ENCODE peak calls at places on chromosome 21, in ten cellular contexts. One of them, this sample, is unnamed.
A peak's percentile ranks its signal among the peaks of the same experiment; 100 is the strongest.

GRCh38 chr21:37800122-37800455 is 116.2 kb downstream of the KCNJ6 start:
- DNase-seq in type B pancreatic cell: no peak
- DNase-seq in stimulated activated CD8-positive, alpha-beta memory T cell treated with anti-CD3 and anti-CD28 coated beads, Interleukin-4, amount 100 ng/mL, for 24 hours: no peak
- DNase-seq in NCI-H510A treated with DMSO at 0.1 percent for 48 hours: no peak
- DNase-seq in SK-MEL-5: no peak
- DNase-seq in activated T-helper 1 cell treated with Interleukin-2 at 50 U/mL for 16 hours: no peak
- DNase-seq in GM12865: no peak
- DNase-seq in myocyte: peak; percentile 31
- DNase-seq in stimulated activated CD4-positive, alpha-beta T cell treated with anti-CD3 and anti-CD28 coated beads, Interleukin-4, amount 100 ng/mL, for 48 hours: no peak
- DNase-seq in NCI-H345: no peak
- DNase-seq in this sample: no peak

GRCh38 chr21:44421901-44422840 is 33.1 kb upstream of the LRRC3 start:
- DNase-seq in type B pancreatic cell: peak; percentile 63
- DNase-seq in stimulated activated CD8-positive, alpha-beta memory T cell treated with anti-CD3 and anti-CD28 coated beads, Interleukin-4, amount 100 ng/mL, for 24 hours: no peak
- DNase-seq in NCI-H510A treated with DMSO at 0.1 percent for 48 hours: no peak
- DNase-seq in SK-MEL-5: no peak
- DNase-seq in activated T-helper 1 cell treated with Interleukin-2 at 50 U/mL for 16 hours: no peak
- DNase-seq in GM12865: no peak
- DNase-seq in myocyte: no peak
- DNase-seq in stimulated activated CD4-positive, alpha-beta T cell treated with anti-CD3 and anti-CD28 coated beads, Interleukin-4, amount 100 ng/mL, for 48 hours: no peak
- DNase-seq in NCI-H345: no peak
- DNase-seq in this sample: no peak

GRCh38 chr21:46633561-46633960 is 1.9 kb upstream of the PRMT2 start:
- DNase-seq in type B pancreatic cell: no peak
- DNase-seq in stimulated activated CD8-positive, alpha-beta memory T cell treated with anti-CD3 and anti-CD28 coated beads, Interleukin-4, amount 100 ng/mL, for 24 hours: no peak
- DNase-seq in NCI-H510A treated with DMSO at 0.1 percent for 48 hours: no peak
- DNase-seq in SK-MEL-5: no peak
- DNase-seq in activated T-helper 1 cell treated with Interleukin-2 at 50 U/mL for 16 hours: no peak
- DNase-seq in GM12865: no peak
- DNase-seq in myocyte: no peak
- DNase-seq in stimulated activated CD4-positive, alpha-beta T cell treated with anti-CD3 and anti-CD28 coated beads, Interleukin-4, amount 100 ng/mL, for 48 hours: no peak
- DNase-seq in NCI-H345: no peak
- DNase-seq in this sample: no peak

GRCh38 chr21:46325073-46325912 is 1.3 kb downstream of the PCNT start:
- DNase-seq in type B pancreatic cell: peak; percentile 74
- DNase-seq in stimulated activated CD8-positive, alpha-beta memory T cell treated with anti-CD3 and anti-CD28 coated beads, Interleukin-4, amount 100 ng/mL, for 24 hours: peak; percentile 15
- DNase-seq in NCI-H510A treated with DMSO at 0.1 percent for 48 hours: peak; percentile 45
- DNase-seq in SK-MEL-5: peak; percentile 49
- DNase-seq in activated T-helper 1 cell treated with Interleukin-2 at 50 U/mL for 16 hours: peak; percentile 12
- DNase-seq in GM12865: peak; percentile 64
- DNase-seq in myocyte: peak; percentile 49
- DNase-seq in stimulated activated CD4-positive, alpha-beta T cell treated with anti-CD3 and anti-CD28 coated beads, Interleukin-4, amount 100 ng/mL, for 48 hours: peak; percentile 28
- DNase-seq in NCI-H345: peak; percentile 64
- DNase-seq in this sample: peak; percentile 48

GRCh38 chr21:36320421-36321324 is 676 bp downstream of the MORC3 start:
- DNase-seq in type B pancreatic cell: peak; percentile 82
- DNase-seq in stimulated activated CD8-positive, alpha-beta memory T cell treated with anti-CD3 and anti-CD28 coated beads, Interleukin-4, amount 100 ng/mL, for 24 hours: no peak
- DNase-seq in NCI-H510A treated with DMSO at 0.1 percent for 48 hours: peak; percentile 43
- DNase-seq in SK-MEL-5: peak; percentile 59
- DNase-seq in activated T-helper 1 cell treated with Interleukin-2 at 50 U/mL for 16 hours: no peak
- DNase-seq in GM12865: peak; percentile 83
- DNase-seq in myocyte: peak; percentile 89
- DNase-seq in stimulated activated CD4-positive, alpha-beta T cell treated with anti-CD3 and anti-CD28 coated beads, Interleukin-4, amount 100 ng/mL, for 48 hours: peak; percentile 67
- DNase-seq in NCI-H345: peak; percentile 77
- DNase-seq in this sample: peak; percentile 41

GRCh38 chr21:33362044-33362555 is 37.3 kb downstream of the IFNAR1 start:
- DNase-seq in type B pancreatic cell: peak; percentile 36
- DNase-seq in stimulated activated CD8-positive, alpha-beta memory T cell treated with anti-CD3 and anti-CD28 coated beads, Interleukin-4, amount 100 ng/mL, for 24 hours: peak; percentile 12
- DNase-seq in NCI-H510A treated with DMSO at 0.1 percent for 48 hours: peak; percentile 48
- DNase-seq in SK-MEL-5: no peak
- DNase-seq in activated T-helper 1 cell treated with Interleukin-2 at 50 U/mL for 16 hours: peak; percentile 52
- DNase-seq in GM12865: peak; percentile 90
- DNase-seq in myocyte: no peak
- DNase-seq in stimulated activated CD4-positive, alpha-beta T cell treated with anti-CD3 and anti-CD28 coated beads, Interleukin-4, amount 100 ng/mL, for 48 hours: no peak
- DNase-seq in NCI-H345: peak; percentile 18
- DNase-seq in this sample: no peak

GRCh38 chr21:41958886-41959563 is 5.2 kb upstream of the C2CD2 start:
- DNase-seq in type B pancreatic cell: no peak
- DNase-seq in stimulated activated CD8-positive, alpha-beta memory T cell treated with anti-CD3 and anti-CD28 coated beads, Interleukin-4, amount 100 ng/mL, for 24 hours: no peak
- DNase-seq in NCI-H510A treated with DMSO at 0.1 percent for 48 hours: no peak
- DNase-seq in SK-MEL-5: no peak
- DNase-seq in activated T-helper 1 cell treated with Interleukin-2 at 50 U/mL for 16 hours: no peak
- DNase-seq in GM12865: no peak
- DNase-seq in myocyte: peak; percentile 83
- DNase-seq in stimulated activated CD4-positive, alpha-beta T cell treated with anti-CD3 and anti-CD28 coated beads, Interleukin-4, amount 100 ng/mL, for 48 hours: no peak
- DNase-seq in NCI-H345: no peak
- DNase-seq in this sample: no peak

GRCh38 chr21:28669331-28669730 is 323.3 kb downstream of the LTN1 start:
- DNase-seq in type B pancreatic cell: no peak
- DNase-seq in stimulated activated CD8-positive, alpha-beta memory T cell treated with anti-CD3 and anti-CD28 coated beads, Interleukin-4, amount 100 ng/mL, for 24 hours: no peak
- DNase-seq in NCI-H510A treated with DMSO at 0.1 percent for 48 hours: no peak
- DNase-seq in SK-MEL-5: no peak
- DNase-seq in activated T-helper 1 cell treated with Interleukin-2 at 50 U/mL for 16 hours: no peak
- DNase-seq in GM12865: no peak
- DNase-seq in myocyte: no peak
- DNase-seq in stimulated activated CD4-positive, alpha-beta T cell treated with anti-CD3 and anti-CD28 coated beads, Interleukin-4, amount 100 ng/mL, for 48 hours: no peak
- DNase-seq in NCI-H345: no peak
- DNase-seq in this sample: no peak

GRCh38 chr21:43354666-43355065 is 72.3 kb downstream of the SIK1 start:
- DNase-seq in type B pancreatic cell: no peak
- DNase-seq in stimulated activated CD8-positive, alpha-beta memory T cell treated with anti-CD3 and anti-CD28 coated beads, Interleukin-4, amount 100 ng/mL, for 24 hours: no peak
- DNase-seq in NCI-H510A treated with DMSO at 0.1 percent for 48 hours: no peak
- DNase-seq in SK-MEL-5: no peak
- DNase-seq in activated T-helper 1 cell treated with Interleukin-2 at 50 U/mL for 16 hours: no peak
- DNase-seq in GM12865: peak; percentile 58
- DNase-seq in myocyte: no peak
- DNase-seq in stimulated activated CD4-positive, alpha-beta T cell treated with anti-CD3 and anti-CD28 coated beads, Interleukin-4, amount 100 ng/mL, for 48 hours: no peak
- DNase-seq in NCI-H345: no peak
- DNase-seq in this sample: no peak

GRCh38 chr21:25967566-25968438 is 202.8 kb downstream of the APP start:
- DNase-seq in type B pancreatic cell: no peak
- DNase-seq in stimulated activated CD8-positive, alpha-beta memory T cell treated with anti-CD3 and anti-CD28 coated beads, Interleukin-4, amount 100 ng/mL, for 24 hours: no peak
- DNase-seq in NCI-H510A treated with DMSO at 0.1 percent for 48 hours: no peak
- DNase-seq in SK-MEL-5: no peak
- DNase-seq in activated T-helper 1 cell treated with Interleukin-2 at 50 U/mL for 16 hours: no peak
- DNase-seq in GM12865: peak; percentile 81
- DNase-seq in myocyte: no peak
- DNase-seq in stimulated activated CD4-positive, alpha-beta T cell treated with anti-CD3 and anti-CD28 coated beads, Interleukin-4, amount 100 ng/mL, for 48 hours: no peak
- DNase-seq in NCI-H345: no peak
- DNase-seq in this sample: no peak

GRCh38 chr21:38599381-38599975 is 101.2 kb upstream of the ERG start:
- DNase-seq in type B pancreatic cell: no peak
- DNase-seq in stimulated activated CD8-positive, alpha-beta memory T cell treated with anti-CD3 and anti-CD28 coated beads, Interleukin-4, amount 100 ng/mL, for 24 hours: no peak
- DNase-seq in NCI-H510A treated with DMSO at 0.1 percent for 48 hours: no peak
- DNase-seq in SK-MEL-5: no peak
- DNase-seq in activated T-helper 1 cell treated with Interleukin-2 at 50 U/mL for 16 hours: no peak
- DNase-seq in GM12865: no peak
- DNase-seq in myocyte: no peak
- DNase-seq in stimulated activated CD4-positive, alpha-beta T cell treated with anti-CD3 and anti-CD28 coated beads, Interleukin-4, amount 100 ng/mL, for 48 hours: no peak
- DNase-seq in NCI-H345: no peak
- DNase-seq in this sample: no peak

GRCh38 chr21:38938343-38938742 is 132.6 kb downstream of the ETS2 start:
- DNase-seq in type B pancreatic cell: no peak
- DNase-seq in stimulated activated CD8-positive, alpha-beta memory T cell treated with anti-CD3 and anti-CD28 coated beads, Interleukin-4, amount 100 ng/mL, for 24 hours: peak; percentile 11
- DNase-seq in NCI-H510A treated with DMSO at 0.1 percent for 48 hours: peak; percentile 90
- DNase-seq in SK-MEL-5: no peak
- DNase-seq in activated T-helper 1 cell treated with Interleukin-2 at 50 U/mL for 16 hours: no peak
- DNase-seq in GM12865: peak; percentile 8
- DNase-seq in myocyte: no peak
- DNase-seq in stimulated activated CD4-positive, alpha-beta T cell treated with anti-CD3 and anti-CD28 coated beads, Interleukin-4, amount 100 ng/mL, for 48 hours: no peak
- DNase-seq in NCI-H345: peak; percentile 56
- DNase-seq in this sample: peak; percentile 57

GRCh38 chr21:42414928-42415769 is 11.4 kb downstream of the UBASH3A start:
- DNase-seq in type B pancreatic cell: no peak
- DNase-seq in stimulated activated CD8-positive, alpha-beta memory T cell treated with anti-CD3 and anti-CD28 coated beads, Interleukin-4, amount 100 ng/mL, for 24 hours: peak; percentile 85
- DNase-seq in NCI-H510A treated with DMSO at 0.1 percent for 48 hours: no peak
- DNase-seq in SK-MEL-5: no peak
- DNase-seq in activated T-helper 1 cell treated with Interleukin-2 at 50 U/mL for 16 hours: peak; percentile 74
- DNase-seq in GM12865: peak; percentile 94
- DNase-seq in myocyte: no peak
- DNase-seq in stimulated activated CD4-positive, alpha-beta T cell treated with anti-CD3 and anti-CD28 coated beads, Interleukin-4, amount 100 ng/mL, for 48 hours: peak; percentile 94
- DNase-seq in NCI-H345: no peak
- DNase-seq in this sample: no peak

GRCh38 chr21:45253180-45253579 is 34.5 kb downstream of the POFUT2 start:
- DNase-seq in type B pancreatic cell: no peak
- DNase-seq in stimulated activated CD8-positive, alpha-beta memory T cell treated with anti-CD3 and anti-CD28 coated beads, Interleukin-4, amount 100 ng/mL, for 24 hours: no peak
- DNase-seq in NCI-H510A treated with DMSO at 0.1 percent for 48 hours: no peak
- DNase-seq in SK-MEL-5: no peak
- DNase-seq in activated T-helper 1 cell treated with Interleukin-2 at 50 U/mL for 16 hours: no peak
- DNase-seq in GM12865: no peak
- DNase-seq in myocyte: peak; percentile 70
- DNase-seq in stimulated activated CD4-positive, alpha-beta T cell treated with anti-CD3 and anti-CD28 coated beads, Interleukin-4, amount 100 ng/mL, for 48 hours: no peak
- DNase-seq in NCI-H345: no peak
- DNase-seq in this sample: no peak

GRCh38 chr21:44391345-44392091 is 38.1 kb downstream of the TRPM2 start:
- DNase-seq in type B pancreatic cell: peak; percentile 68
- DNase-seq in stimulated activated CD8-positive, alpha-beta memory T cell treated with anti-CD3 and anti-CD28 coated beads, Interleukin-4, amount 100 ng/mL, for 24 hours: no peak
- DNase-seq in NCI-H510A treated with DMSO at 0.1 percent for 48 hours: no peak
- DNase-seq in SK-MEL-5: no peak
- DNase-seq in activated T-helper 1 cell treated with Interleukin-2 at 50 U/mL for 16 hours: no peak
- DNase-seq in GM12865: no peak
- DNase-seq in myocyte: no peak
- DNase-seq in stimulated activated CD4-positive, alpha-beta T cell treated with anti-CD3 and anti-CD28 coated beads, Interleukin-4, amount 100 ng/mL, for 48 hours: no peak
- DNase-seq in NCI-H345: no peak
- DNase-seq in this sample: no peak

GRCh38 chr21:26177187-26177586 is 6.6 kb upstream of the APP start:
- DNase-seq in type B pancreatic cell: no peak
- DNase-seq in stimulated activated CD8-positive, alpha-beta memory T cell treated with anti-CD3 and anti-CD28 coated beads, Interleukin-4, amount 100 ng/mL, for 24 hours: no peak
- DNase-seq in NCI-H510A treated with DMSO at 0.1 percent for 48 hours: no peak
- DNase-seq in SK-MEL-5: no peak
- DNase-seq in activated T-helper 1 cell treated with Interleukin-2 at 50 U/mL for 16 hours: no peak
- DNase-seq in GM12865: no peak
- DNase-seq in myocyte: peak; percentile 98
- DNase-seq in stimulated activated CD4-positive, alpha-beta T cell treated with anti-CD3 and anti-CD28 coated beads, Interleukin-4, amount 100 ng/mL, for 48 hours: no peak
- DNase-seq in NCI-H345: no peak
- DNase-seq in this sample: no peak

GRCh38 chr21:31370893-31371652 is 27.0 kb upstream of the TIAM1 start:
- DNase-seq in type B pancreatic cell: no peak
- DNase-seq in stimulated activated CD8-positive, alpha-beta memory T cell treated with anti-CD3 and anti-CD28 coated beads, Interleukin-4, amount 100 ng/mL, for 24 hours: no peak
- DNase-seq in NCI-H510A treated with DMSO at 0.1 percent for 48 hours: no peak
- DNase-seq in SK-MEL-5: no peak
- DNase-seq in activated T-helper 1 cell treated with Interleukin-2 at 50 U/mL for 16 hours: no peak
- DNase-seq in GM12865: no peak
- DNase-seq in myocyte: no peak
- DNase-seq in stimulated activated CD4-positive, alpha-beta T cell treated with anti-CD3 and anti-CD28 coated beads, Interleukin-4, amount 100 ng/mL, for 48 hours: no peak
- DNase-seq in NCI-H345: no peak
- DNase-seq in this sample: no peak

GRCh38 chr21:36235058-36235582 is 78.5 kb downstream of the DOP1B start:
- DNase-seq in type B pancreatic cell: no peak
- DNase-seq in stimulated activated CD8-positive, alpha-beta memory T cell treated with anti-CD3 and anti-CD28 coated beads, Interleukin-4, amount 100 ng/mL, for 24 hours: no peak
- DNase-seq in NCI-H510A treated with DMSO at 0.1 percent for 48 hours: no peak
- DNase-seq in SK-MEL-5: peak; percentile 18
- DNase-seq in activated T-helper 1 cell treated with Interleukin-2 at 50 U/mL for 16 hours: no peak
- DNase-seq in GM12865: no peak
- DNase-seq in myocyte: no peak
- DNase-seq in stimulated activated CD4-positive, alpha-beta T cell treated with anti-CD3 and anti-CD28 coated beads, Interleukin-4, amount 100 ng/mL, for 48 hours: no peak
- DNase-seq in NCI-H345: no peak
- DNase-seq in this sample: no peak

GRCh38 chr21:17570773-17571172 is 41.9 kb downstream of the BTG3 start:
- DNase-seq in type B pancreatic cell: no peak
- DNase-seq in stimulated activated CD8-positive, alpha-beta memory T cell treated with anti-CD3 and anti-CD28 coated beads, Interleukin-4, amount 100 ng/mL, for 24 hours: no peak
- DNase-seq in NCI-H510A treated with DMSO at 0.1 percent for 48 hours: no peak
- DNase-seq in SK-MEL-5: no peak
- DNase-seq in activated T-helper 1 cell treated with Interleukin-2 at 50 U/mL for 16 hours: no peak
- DNase-seq in GM12865: no peak
- DNase-seq in myocyte: no peak
- DNase-seq in stimulated activated CD4-positive, alpha-beta T cell treated with anti-CD3 and anti-CD28 coated beads, Interleukin-4, amount 100 ng/mL, for 48 hours: no peak
- DNase-seq in NCI-H345: no peak
- DNase-seq in this sample: no peak

GRCh38 chr21:44867999-44868700 is 5.3 kb downstream of the PTTG1IP start:
- DNase-seq in type B pancreatic cell: no peak
- DNase-seq in stimulated activated CD8-positive, alpha-beta memory T cell treated with anti-CD3 and anti-CD28 coated beads, Interleukin-4, amount 100 ng/mL, for 24 hours: no peak
- DNase-seq in NCI-H510A treated with DMSO at 0.1 percent for 48 hours: no peak
- DNase-seq in SK-MEL-5: no peak
- DNase-seq in activated T-helper 1 cell treated with Interleukin-2 at 50 U/mL for 16 hours: no peak
- DNase-seq in GM12865: peak; percentile 30
- DNase-seq in myocyte: no peak
- DNase-seq in stimulated activated CD4-positive, alpha-beta T cell treated with anti-CD3 and anti-CD28 coated beads, Interleukin-4, amount 100 ng/mL, for 48 hours: no peak
- DNase-seq in NCI-H345: no peak
- DNase-seq in this sample: no peak

GRCh38 chr21:21018841-21019240 is 20.6 kb downstream of the NCAM2 start:
- DNase-seq in type B pancreatic cell: no peak
- DNase-seq in stimulated activated CD8-positive, alpha-beta memory T cell treated with anti-CD3 and anti-CD28 coated beads, Interleukin-4, amount 100 ng/mL, for 24 hours: no peak
- DNase-seq in NCI-H510A treated with DMSO at 0.1 percent for 48 hours: no peak
- DNase-seq in SK-MEL-5: no peak
- DNase-seq in activated T-helper 1 cell treated with Interleukin-2 at 50 U/mL for 16 hours: no peak
- DNase-seq in GM12865: no peak
- DNase-seq in myocyte: no peak
- DNase-seq in stimulated activated CD4-positive, alpha-beta T cell treated with anti-CD3 and anti-CD28 coated beads, Interleukin-4, amount 100 ng/mL, for 48 hours: no peak
- DNase-seq in NCI-H345: no peak
- DNase-seq in this sample: peak; percentile 18

GRCh38 chr21:38965910-38966504 is 160.3 kb downstream of the ETS2 start:
- DNase-seq in type B pancreatic cell: no peak
- DNase-seq in stimulated activated CD8-positive, alpha-beta memory T cell treated with anti-CD3 and anti-CD28 coated beads, Interleukin-4, amount 100 ng/mL, for 24 hours: no peak
- DNase-seq in NCI-H510A treated with DMSO at 0.1 percent for 48 hours: peak; percentile 99
- DNase-seq in SK-MEL-5: peak; percentile 40
- DNase-seq in activated T-helper 1 cell treated with Interleukin-2 at 50 U/mL for 16 hours: no peak
- DNase-seq in GM12865: no peak
- DNase-seq in myocyte: peak; percentile 24
- DNase-seq in stimulated activated CD4-positive, alpha-beta T cell treated with anti-CD3 and anti-CD28 coated beads, Interleukin-4, amount 100 ng/mL, for 48 hours: no peak
- DNase-seq in NCI-H345: peak; percentile 96
- DNase-seq in this sample: peak; percentile 85

This sample was measured in NCI-H1105 treated with DMSO at 0.1 percent for 48 hours.